ENCODE peak calls at places on chromosomes 3 and 15, in six cellular contexts. S is brain microvascular endothelial cell, N is cardiac muscle cell, F is colonic mucosa, H is MM.1S, P is heart left ventricle. W is an unnamed sample.

GRCh38 chr15:92803852-92804609 is 96.1 kb upstream of the CHD2 start:
- DNase-seq in S (peak; percentile 99), N (peak; percentile 100), F (peak; percentile 79), H (peak; percentile 42), P (peak; percentile 36), W (peak; percentile 71)

GRCh38 chr3:57855943-57856342 is 99.8 kb downstream of the SLMAP start:
- DNase-seq in S (no peak), N (no peak), F (no peak), H (no peak), P (no peak), W (no peak)

GRCh38 chr15:38699633-38700230 is 135.1 kb upstream of the RASGRP1 start:
- DNase-seq in S (peak; percentile 71), N (peak; percentile 68), F (peak; percentile 83), H (peak; percentile 88), P (peak; percentile 24), W (peak; percentile 50)

GRCh38 chr3:64859625-64860590 is 172.1 kb upstream of the ADAMTS9 start:
- DNase-seq in S (peak; percentile 65), N (peak; percentile 62), F (no peak), H (peak; percentile 88), P (no peak), W (no peak)

GRCh38 chr15:39135989-39136388 is 444.9 kb upstream of the THBS1 start:
- DNase-seq in S (peak; percentile 94), N (peak; percentile 80), F (no peak), H (no peak), P (no peak), W (no peak)

GRCh38 chr15:41930221-41930866 is 36.5 kb upstream of the SPTBN5 start:
- DNase-seq in S (peak; percentile 89), N (peak; percentile 94), F (peak; percentile 83), H (no peak), P (no peak), W (no peak)

GRCh38 chr3:1883489-1883888 is 215.2 kb upstream of the CNTN4 start:
- DNase-seq in S (no peak), N (no peak), F (no peak), H (no peak), P (no peak), W (no peak)

GRCh38 chr15:93089855-93090305 is 869 bp upstream of the RGMA start:
- DNase-seq in S (no peak), N (no peak), F (no peak), H (no peak), P (peak; percentile 29), W (no peak)

GRCh38 chr15:35484231-35484945 is 61.6 kb downstream of the DPH6 start:
- DNase-seq in S (no peak), N (peak; percentile 7), F (no peak), H (no peak), P (no peak), W (no peak)

GRCh38 chr3:67657192-67657591 is 2.8 kb upstream of the SUCLG2 start:
- DNase-seq in S (no peak), N (no peak), F (no peak), H (no peak), P (no peak), W (no peak)

GRCh38 chr15:26711445-26711844 is 61.4 kb downstream of the GABRB3 start:
- DNase-seq in S (no peak), N (no peak), F (no peak), H (no peak), P (no peak), W (no peak)

GRCh38 chr15:93173369-93173768 is 84.4 kb upstream of the RGMA start:
- DNase-seq in S (peak; percentile 57), N (peak; percentile 49), F (no peak), H (peak; percentile 18), P (no peak), W (no peak)

GRCh38 chr15:101170568-101171350 is 81.1 kb downstream of the CHSY1 start:
- DNase-seq in S (peak; percentile 75), N (peak; percentile 61), F (no peak), H (no peak), P (no peak), W (no peak)

DNA sequence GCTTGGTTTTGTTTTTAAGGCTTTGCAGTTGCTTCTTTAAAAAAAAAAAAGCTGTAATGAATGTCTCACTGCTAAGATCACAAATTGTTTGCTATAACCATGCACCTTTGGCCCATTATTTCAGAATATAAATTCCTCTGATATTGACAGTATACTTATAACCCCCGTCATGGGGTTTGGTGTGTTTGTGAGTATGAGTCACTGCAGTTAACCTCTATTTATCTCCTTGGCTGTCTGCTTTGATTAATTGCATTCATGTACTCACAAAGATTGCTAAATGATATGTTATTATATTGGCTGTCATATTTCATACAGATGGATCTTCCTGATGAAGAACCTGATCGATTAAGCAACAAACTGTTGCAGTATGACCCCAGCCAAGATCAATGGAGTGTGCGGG is 14.8 kb downstream of the KBTBD12 start:
- DNase-seq in S (no peak), N (no peak), F (no peak), H (no peak), P (no peak), W (no peak)
- H3K27me3 ChIP-seq in S (no peaks in the 10 kb centered on the region), N (peaks cover 9% of the 10 kb centered on the region), F (no peaks in the 10 kb centered on the region), H (no peaks in the 10 kb centered on the region), P (no peaks in the 10 kb centered on the region), W (peaks cover 22% of the 10 kb centered on the region)

DNA sequence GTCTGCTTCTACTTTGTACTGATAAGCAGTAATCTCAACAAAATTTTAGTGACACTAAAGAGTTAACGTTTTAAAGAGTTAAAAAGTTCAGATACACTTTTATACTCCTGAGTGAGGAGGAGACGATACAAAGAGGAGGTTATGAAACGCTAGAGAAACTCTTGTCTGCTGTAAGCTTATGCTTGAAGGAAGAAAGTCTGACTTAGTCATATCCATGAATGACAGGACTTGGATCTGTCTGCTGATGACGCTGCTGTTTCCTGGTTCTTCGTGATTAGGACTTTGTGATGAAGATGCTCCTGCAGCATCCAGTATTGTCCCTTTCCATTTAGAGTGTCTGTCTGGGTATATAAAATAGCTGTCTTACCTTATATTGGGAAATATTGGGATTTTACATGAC is 15.8 kb downstream of the TCF12 start:
- DNase-seq in S (peak; percentile 26), N (peak; percentile 54), F (no peak), H (no peak), P (no peak), W (no peak)
- H3K4me3 ChIP-seq in S (no peak overlapping the region), N (no peak overlapping the region), F (no peak overlapping the region), H (no peak overlapping the region), P (no peak overlapping the region), W (no peak overlapping the region)

GRCh38 chr15:60325905-60326304 is 71.9 kb downstream of the ANXA2 start:
- DNase-seq in S (no peak), N (no peak), F (no peak), H (no peak), P (no peak), W (no peak)

GRCh38 chr15:60324706-60325438 is 72.9 kb downstream of the ANXA2 start:
- DNase-seq in S (no peak), N (peak; percentile 47), F (no peak), H (no peak), P (no peak), W (peak; percentile 72)

GRCh38 chr15:60328852-60329443 is 68.8 kb downstream of the ANXA2 start:
- DNase-seq in S (peak; percentile 37), N (peak; percentile 56), F (no peak), H (peak; percentile 10), P (no peak), W (peak; percentile 42)

GRCh38 chr15:60326824-60327654 is 70.7 kb downstream of the ANXA2 start:
- DNase-seq in S (peak; percentile 58), N (peak; percentile 73), F (peak; percentile 29), H (peak; percentile 74), P (no peak), W (peak; percentile 71)

DNA sequence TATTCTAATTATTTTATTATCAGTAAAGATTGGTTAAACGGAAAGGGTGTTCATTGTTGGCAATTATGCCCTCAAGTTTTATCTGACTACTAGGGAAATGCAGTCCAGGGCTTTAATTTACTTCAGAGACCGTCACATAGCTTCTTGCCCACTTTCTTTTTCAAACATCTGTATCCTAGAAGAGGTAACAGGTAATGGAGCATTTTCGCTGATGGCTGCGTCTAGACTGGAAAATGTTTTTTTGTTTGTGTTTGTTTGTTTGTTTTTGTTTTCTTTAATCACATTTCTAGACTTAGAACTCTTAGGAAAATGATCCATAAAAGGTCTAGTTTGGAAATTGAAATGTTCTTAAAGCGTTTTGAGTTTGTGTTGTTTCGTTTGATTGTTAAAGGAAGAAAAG is 71.4 kb downstream of the ANXA2 start:
- DNase-seq in S (no peak), N (no peak), F (no peak), H (no peak), P (no peak), W (no peak)
- H3K27me3 ChIP-seq in S (peaks cover 24% of the 10 kb centered on the region), N (no peaks in the 10 kb centered on the region), F (peaks cover 12% of the 10 kb centered on the region), H (no peaks in the 10 kb centered on the region), P (peaks cover 9% of the 10 kb centered on the region), W (peaks cover 52% of the 10 kb centered on the region)

GRCh38 chr3:32459474-32459873 is 43.2 kb downstream of the CMTM6 start:
- DNase-seq in S (no peak), N (no peak), F (no peak), H (no peak), P (no peak), W (no peak)
- H3K4me3 ChIP-seq in S (no peak overlapping the region), N (no peak overlapping the region), F (no peak overlapping the region), H (no peak overlapping the region), P (no peak overlapping the region), W (no peak overlapping the region)

GRCh38 chr3:196985954-196986885 is 17.6 kb upstream of the PIGZ start:
- DNase-seq in S (no peak), N (no peak), F (no peak), H (no peak), P (no peak), W (no peak)

GRCh38 chr3:196983186-196983585 is 14.6 kb upstream of the PIGZ start:
- DNase-seq in S (no peak), N (no peak), F (no peak), H (no peak), P (no peak), W (no peak)

GRCh38 chr3:196987022-196987421 is 18.4 kb upstream of the PIGZ start:
- DNase-seq in S (no peak), N (no peak), F (no peak), H (no peak), P (no peak), W (no peak)

GRCh38 chr3:196988241-196989029 is 19.8 kb upstream of the PIGZ start:
- DNase-seq in S (no peak), N (no peak), F (peak; percentile 58), H (no peak), P (no peak), W (peak; percentile 52)

GRCh38 chr3:196985298-196985697 is 16.7 kb upstream of the PIGZ start:
- DNase-seq in S (no peak), N (no peak), F (no peak), H (no peak), P (no peak), W (no peak)
- H3K27me3 ChIP-seq in S (no peaks in the 10 kb centered on the region), N (no peaks in the 10 kb centered on the region), F (no peaks in the 10 kb centered on the region), H (no peaks in the 10 kb centered on the region), P (no peaks in the 10 kb centered on the region), W (no peaks in the 10 kb centered on the region)

GRCh38 chr15:68558318-68559305 is 20.2 kb upstream of the CORO2B start:
- DNase-seq in S (no peak), N (no peak), F (no peak), H (no peak), P (no peak), W (peak; percentile 42)
- H3K4me3 ChIP-seq in S (peak overlapping the region; percentile 51), N (no peak overlapping the region), F (peak overlapping the region; percentile 39), H (peak overlapping the region; percentile 64), P (peak overlapping the region; percentile 44), W (peak overlapping the region; percentile 21)